ENCODE peak calls at places on chromosomes 1 and 21, in seven cellular contexts. One of them, this sample, is unnamed.

GRCh38 chr1:58922302-58923089 is 138.6 kb upstream of the JUN start:
- DNase-seq in AG04449: no peak
- DNase-seq in posterior cingulate gyrus: no peak
- DNase-seq in EH: peak; percentile 59
- DNase-seq in SJSA1: peak; percentile 56
- DNase-seq in posterior vena cava: peak; percentile 84
- DNase-seq in NCI-H1092: no peak
- DNase-seq in this sample: peak; percentile 32

GRCh38 chr1:177068011-177068410 is 96.5 kb downstream of the ASTN1 start:
- DNase-seq in AG04449: no peak
- DNase-seq in posterior cingulate gyrus: no peak
- DNase-seq in EH: no peak
- DNase-seq in SJSA1: no peak
- DNase-seq in posterior vena cava: no peak
- DNase-seq in NCI-H1092: no peak
- DNase-seq in this sample: no peak

GRCh38 chr1:10815863-10816195 is 19.4 kb upstream of the CASZ1 start:
- DNase-seq in AG04449: no peak
- DNase-seq in posterior cingulate gyrus: no peak
- DNase-seq in EH: no peak
- DNase-seq in SJSA1: no peak
- DNase-seq in posterior vena cava: no peak
- DNase-seq in NCI-H1092: no peak
- DNase-seq in this sample: no peak

GRCh38 chr1:1173793-1174415 is at the start of gene TTLL10:
- DNase-seq in AG04449: no peak
- DNase-seq in posterior cingulate gyrus: peak; percentile 53
- DNase-seq in EH: no peak
- DNase-seq in SJSA1: no peak
- DNase-seq in posterior vena cava: no peak
- DNase-seq in NCI-H1092: no peak
- DNase-seq in this sample: no peak

GRCh38 chr21:44667612-44668011 is 885 bp upstream of the KRTAP12-2 start:
- DNase-seq in AG04449: no peak
- DNase-seq in posterior cingulate gyrus: no peak
- DNase-seq in EH: no peak
- DNase-seq in SJSA1: no peak
- DNase-seq in posterior vena cava: no peak
- DNase-seq in NCI-H1092: no peak
- DNase-seq in this sample: no peak

GRCh38 chr1:51953079-51953478 is 37.4 kb downstream of the RAB3B start:
- DNase-seq in AG04449: no peak
- DNase-seq in posterior cingulate gyrus: no peak
- DNase-seq in EH: no peak
- DNase-seq in SJSA1: no peak
- DNase-seq in posterior vena cava: no peak
- DNase-seq in NCI-H1092: no peak
- DNase-seq in this sample: no peak

GRCh38 chr1:92485374-92486250 is 1.1 kb downstream of the GFI1 start:
- DNase-seq in AG04449: no peak
- DNase-seq in posterior cingulate gyrus: no peak
- DNase-seq in EH: no peak
- DNase-seq in SJSA1: no peak
- DNase-seq in posterior vena cava: peak; percentile 86
- DNase-seq in NCI-H1092: peak; percentile 30
- DNase-seq in this sample: peak; percentile 8

GRCh38 chr21:26457817-26458216 is 115.3 kb downstream of the CYYR1 start:
- DNase-seq in AG04449: no peak
- DNase-seq in posterior cingulate gyrus: no peak
- DNase-seq in EH: no peak
- DNase-seq in SJSA1: no peak
- DNase-seq in posterior vena cava: no peak
- DNase-seq in NCI-H1092: no peak
- DNase-seq in this sample: peak; percentile 29

GRCh38 chr1:914891-915280 is 8.8 kb upstream of the SAMD11 start:
- DNase-seq in AG04449: no peak
- DNase-seq in posterior cingulate gyrus: peak; percentile 35
- DNase-seq in EH: no peak
- DNase-seq in SJSA1: no peak
- DNase-seq in posterior vena cava: peak; percentile 34
- DNase-seq in NCI-H1092: no peak
- DNase-seq in this sample: no peak

GRCh38 chr1:8456306-8456912 is 138.5 kb downstream of the SLC45A1 start:
- DNase-seq in AG04449: no peak
- DNase-seq in posterior cingulate gyrus: no peak
- DNase-seq in EH: peak; percentile 83
- DNase-seq in SJSA1: no peak
- DNase-seq in posterior vena cava: no peak
- DNase-seq in NCI-H1092: no peak
- DNase-seq in this sample: peak; percentile 68

GRCh38 chr1:3610165-3610822 is 1.0 kb downstream of the MEGF6 start:
- DNase-seq in AG04449: no peak
- DNase-seq in posterior cingulate gyrus: no peak
- DNase-seq in EH: peak; percentile 10
- DNase-seq in SJSA1: no peak
- DNase-seq in posterior vena cava: no peak
- DNase-seq in NCI-H1092: no peak
- DNase-seq in this sample: peak; percentile 43

GRCh38 chr1:161074676-161075368 is 5.1 kb upstream of the ARHGAP30 start:
- DNase-seq in AG04449: no peak
- DNase-seq in posterior cingulate gyrus: no peak
- DNase-seq in EH: no peak
- DNase-seq in SJSA1: no peak
- DNase-seq in posterior vena cava: no peak
- DNase-seq in NCI-H1092: no peak
- DNase-seq in this sample: no peak

GRCh38 chr1:21643624-21644023 is 25.5 kb downstream of the RAP1GAP start:
- DNase-seq in AG04449: no peak
- DNase-seq in posterior cingulate gyrus: no peak
- DNase-seq in EH: no peak
- DNase-seq in SJSA1: no peak
- DNase-seq in posterior vena cava: no peak
- DNase-seq in NCI-H1092: no peak
- DNase-seq in this sample: no peak

GRCh38 chr1:201463071-201463552 is 5.9 kb downstream of the PHLDA3 start:
- DNase-seq in AG04449: no peak
- DNase-seq in posterior cingulate gyrus: peak; percentile 82
- DNase-seq in EH: peak; percentile 54
- DNase-seq in SJSA1: no peak
- DNase-seq in posterior vena cava: no peak
- DNase-seq in NCI-H1092: no peak
- DNase-seq in this sample: no peak

GRCh38 chr1:78231477-78231876 is 185.7 kb downstream of the GIPC2 start:
- DNase-seq in AG04449: no peak
- DNase-seq in posterior cingulate gyrus: no peak
- DNase-seq in EH: no peak
- DNase-seq in SJSA1: no peak
- DNase-seq in posterior vena cava: no peak
- DNase-seq in NCI-H1092: no peak
- DNase-seq in this sample: no peak

GRCh38 chr1:181704556-181704955 is 221.2 kb downstream of the CACNA1E start:
- DNase-seq in AG04449: no peak
- DNase-seq in posterior cingulate gyrus: no peak
- DNase-seq in EH: no peak
- DNase-seq in SJSA1: no peak
- DNase-seq in posterior vena cava: no peak
- DNase-seq in NCI-H1092: peak; percentile 76
- DNase-seq in this sample: no peak

GRCh38 chr21:17769049-17769845 is 49.9 kb downstream of the C21orf91 start:
- DNase-seq in AG04449: no peak
- DNase-seq in posterior cingulate gyrus: no peak
- DNase-seq in EH: peak; percentile 19
- DNase-seq in SJSA1: no peak
- DNase-seq in posterior vena cava: no peak
- DNase-seq in NCI-H1092: no peak
- DNase-seq in this sample: no peak

GRCh38 chr1:15965228-15965767 is 10.6 kb downstream of the ZBTB17 start:
- DNase-seq in AG04449: no peak
- DNase-seq in posterior cingulate gyrus: no peak
- DNase-seq in EH: peak; percentile 76
- DNase-seq in SJSA1: peak; percentile 65
- DNase-seq in posterior vena cava: no peak
- DNase-seq in NCI-H1092: no peak
- DNase-seq in this sample: peak; percentile 79

GRCh38 chr1:29471487-29472313 is 235.4 kb downstream of the PTPRU start:
- DNase-seq in AG04449: no peak
- DNase-seq in posterior cingulate gyrus: no peak
- DNase-seq in EH: no peak
- DNase-seq in SJSA1: no peak
- DNase-seq in posterior vena cava: no peak
- DNase-seq in NCI-H1092: no peak
- DNase-seq in this sample: no peak

GRCh38 chr1:154222518-154222917 is 1.8 kb downstream of the UBAP2L start:
- DNase-seq in AG04449: no peak
- DNase-seq in posterior cingulate gyrus: no peak
- DNase-seq in EH: no peak
- DNase-seq in SJSA1: no peak
- DNase-seq in posterior vena cava: no peak
- DNase-seq in NCI-H1092: no peak
- DNase-seq in this sample: peak; percentile 43

GRCh38 chr1:15525043-15525958 is 1.3 kb upstream of the CASP9 start:
- DNase-seq in AG04449: peak; percentile 84
- DNase-seq in posterior cingulate gyrus: no peak
- DNase-seq in EH: peak; percentile 99
- DNase-seq in SJSA1: no peak
- DNase-seq in posterior vena cava: peak; percentile 100
- DNase-seq in NCI-H1092: no peak
- DNase-seq in this sample: peak; percentile 10

GRCh38 chr1:95640746-95641145 is 406.7 kb downstream of the RWDD3 start:
- DNase-seq in AG04449: no peak
- DNase-seq in posterior cingulate gyrus: no peak
- DNase-seq in EH: peak; percentile 1
- DNase-seq in SJSA1: no peak
- DNase-seq in posterior vena cava: no peak
- DNase-seq in NCI-H1092: peak; percentile 51
- DNase-seq in this sample: no peak

GRCh38 chr1:111878096-111878495 is 111.4 kb downstream of the KCND3 start:
- DNase-seq in AG04449: no peak
- DNase-seq in posterior cingulate gyrus: no peak
- DNase-seq in EH: no peak
- DNase-seq in SJSA1: no peak
- DNase-seq in posterior vena cava: peak; percentile 42
- DNase-seq in NCI-H1092: no peak
- DNase-seq in this sample: no peak

GRCh38 chr21:38303300-38303699 is 46.5 kb downstream of the KCNJ15 start:
- DNase-seq in AG04449: peak; percentile 73
- DNase-seq in posterior cingulate gyrus: no peak
- DNase-seq in EH: peak; percentile 93
- DNase-seq in SJSA1: peak; percentile 63
- DNase-seq in posterior vena cava: peak; percentile 90
- DNase-seq in NCI-H1092: no peak
- DNase-seq in this sample: peak; percentile 92

GRCh38 chr1:155900161-155900560 is 11.0 kb downstream of the RIT1 start:
- DNase-seq in AG04449: no peak
- DNase-seq in posterior cingulate gyrus: no peak
- DNase-seq in EH: no peak
- DNase-seq in SJSA1: no peak
- DNase-seq in posterior vena cava: no peak
- DNase-seq in NCI-H1092: no peak
- DNase-seq in this sample: no peak

GRCh38 chr1:94306521-94306920 is 69.1 kb upstream of the ARHGAP29 start:
- DNase-seq in AG04449: no peak
- DNase-seq in posterior cingulate gyrus: no peak
- DNase-seq in EH: no peak
- DNase-seq in SJSA1: no peak
- DNase-seq in posterior vena cava: no peak
- DNase-seq in NCI-H1092: no peak
- DNase-seq in this sample: peak; percentile 71

GRCh38 chr1:10753279-10753678 is 43.2 kb downstream of the CASZ1 start:
- DNase-seq in AG04449: no peak
- DNase-seq in posterior cingulate gyrus: no peak
- DNase-seq in EH: no peak
- DNase-seq in SJSA1: no peak
- DNase-seq in posterior vena cava: no peak
- DNase-seq in NCI-H1092: no peak
- DNase-seq in this sample: no peak

GRCh38 chr1:197984273-197984672 is 67.1 kb downstream of the LHX9 start:
- DNase-seq in AG04449: no peak
- DNase-seq in posterior cingulate gyrus: no peak
- DNase-seq in EH: peak; percentile 72
- DNase-seq in SJSA1: no peak
- DNase-seq in posterior vena cava: no peak
- DNase-seq in NCI-H1092: no peak
- DNase-seq in this sample: no peak

GRCh38 chr1:116855788-116856187 is 53.9 kb upstream of the PTGFRN start:
- DNase-seq in AG04449: peak; percentile 66
- DNase-seq in posterior cingulate gyrus: no peak
- DNase-seq in EH: peak; percentile 90
- DNase-seq in SJSA1: no peak
- DNase-seq in posterior vena cava: no peak
- DNase-seq in NCI-H1092: peak; percentile 76
- DNase-seq in this sample: peak; percentile 79

GRCh38 chr1:84327830-84328229 is 26.3 kb downstream of the SAMD13 start:
- DNase-seq in AG04449: no peak
- DNase-seq in posterior cingulate gyrus: no peak
- DNase-seq in EH: no peak
- DNase-seq in SJSA1: no peak
- DNase-seq in posterior vena cava: no peak
- DNase-seq in NCI-H1092: no peak
- DNase-seq in this sample: no peak

GRCh38 chr1:162904023-162904422 is 43.0 kb upstream of the CCDC190 start:
- DNase-seq in AG04449: no peak
- DNase-seq in posterior cingulate gyrus: no peak
- DNase-seq in EH: no peak
- DNase-seq in SJSA1: no peak
- DNase-seq in posterior vena cava: no peak
- DNase-seq in NCI-H1092: no peak
- DNase-seq in this sample: no peak